ENCODE peak calls at places on chromosomes 16 and 17, in five cellular contexts. D is activated CD8-positive, alpha-beta T cell treated with anti-CD3 and anti-CD28 coated beads for 36 hours; G is WTC11; A is A673; F is spleen. W is an unnamed sample.
A peak's percentile ranks its signal among the peaks of the same experiment; 100 is the strongest.

GRCh38 chr17:4901648-4902344 is 1.1 kb downstream of the CHRNE start:
- DNase-seq in D (peak; percentile 20), G (no peak), A (no peak), F (peak; percentile 95), W (peak; percentile 72)

GRCh38 chr17:19768046-19768782 is 20.1 kb upstream of the ALDH3A1 start:
- DNase-seq in F (no peak), D (no peak), A (no peak), G (no peak), W (no peak)

GRCh38 chr16:69481901-69482341 is 57.5 kb downstream of the CYB5B start:
- DNase-seq in F (peak; percentile 85), A (no peak), G (no peak), D (no peak), W (no peak)

GRCh38 chr16:68297908-68298307 is 12.8 kb downstream of the SLC7A6OS start:
- DNase-seq in A (no peak), D (no peak), F (no peak), G (no peak), W (no peak)

GRCh38 chr16:71803305-71803690 is 5.3 kb downstream of the AP1G1 start:
- DNase-seq in A (no peak), F (no peak), G (no peak), D (no peak), W (no peak)

GRCh38 chr17:50765454-50766221 is 1.7 kb downstream of the ANKRD40CL start:
- DNase-seq in D (no peak), G (no peak), A (no peak), F (peak; percentile 78), W (no peak)

GRCh38 chr17:44921122-44921882 is 6.0 kb upstream of the GFAP start:
- DNase-seq in F (peak; percentile 35), G (peak; percentile 65), A (no peak), D (no peak), W (peak; percentile 41)

GRCh38 chr16:69924777-69925191 is 26.4 kb upstream of the CLEC18A start:
- DNase-seq in A (no peak), F (no peak), D (no peak), G (no peak), W (no peak)

GRCh38 chr16:85593503-85594195 is 19.5 kb upstream of the GSE1 start:
- DNase-seq in D (no peak), F (no peak), A (peak; percentile 60), G (no peak), W (no peak)

GRCh38 chr17:50111687-50112655 is 16.8 kb downstream of the PDK2 start:
- DNase-seq in D (no peak), A (no peak), F (no peak), G (no peak), W (no peak)

GRCh38 chr17:13520899-13521572 is 80.7 kb downstream of the HS3ST3A1 start:
- DNase-seq in D (no peak), A (no peak), G (no peak), F (no peak), W (no peak)

GRCh38 chr17:39643271-39643670 is 6.3 kb downstream of the STARD3 start:
- DNase-seq in D (no peak), A (no peak), G (no peak), F (no peak), W (no peak)

GRCh38 chr17:10999484-10999883 is 161.6 kb upstream of the PIRT start:
- DNase-seq in A (no peak), G (no peak), F (no peak), D (no peak), W (no peak)

GRCh38 chr17:57247261-57247660 is 9.1 kb upstream of the MSI2 start:
- DNase-seq in D (no peak), F (no peak), A (no peak), G (no peak), W (no peak)

GRCh38 chr17:5526821-5527598 is 40.6 kb downstream of the MIS12 start:
- DNase-seq in F (no peak), A (peak; percentile 79), D (peak; percentile 92), G (no peak), W (no peak)

GRCh38 chr17:2383628-2384167 is 17.2 kb downstream of the MNT start:
- DNase-seq in D (no peak), F (no peak), G (no peak), A (no peak), W (no peak)

GRCh38 chr16:723695-724094 is 2.5 kb downstream of the CCDC78 start:
- DNase-seq in A (no peak), D (no peak), G (no peak), F (no peak), W (no peak)

GRCh38 chr16:65002265-65002664 is 119.6 kb downstream of the CDH11 start:
- DNase-seq in G (no peak), F (no peak), A (peak; percentile 74), D (no peak), W (no peak)

GRCh38 chr16:54602666-54603065 is 316.1 kb upstream of the IRX3 start:
- DNase-seq in A (no peak), G (no peak), F (no peak), D (no peak), W (no peak)

GRCh38 chr17:38341035-38341721 is 2.6 kb downstream of the GPR179 start:
- DNase-seq in G (peak; percentile 40), A (peak; percentile 35), F (no peak), D (no peak), W (no peak)

GRCh38 chr17:75566456-75567233 is 21.0 kb upstream of the MYO15B start:
- DNase-seq in D (no peak), A (no peak), G (no peak), F (no peak), W (no peak)

GRCh38 chr17:35665662-35666061 is 65.8 kb upstream of the RASL10B start:
- DNase-seq in D (no peak), A (no peak), F (no peak), G (no peak), W (no peak)

GRCh38 chr17:79215631-79216030 is 141.0 kb downstream of the ENGASE start:
- DNase-seq in F (no peak), D (no peak), G (no peak), A (no peak), W (no peak)

GRCh38 chr17:80195671-80196529 is 24.2 kb downstream of the SGSH start:
- DNase-seq in G (peak; percentile 81), F (peak; percentile 79), D (peak; percentile 53), A (peak; percentile 51), W (no peak)

GRCh38 chr17:2364132-2365116 is 27.1 kb downstream of the SGSM2 start:
- DNase-seq in G (no peak), F (no peak), D (no peak), A (no peak), W (no peak)

GRCh38 chr16:27025581-27025980 is 41.1 kb upstream of the C16orf82 start:
- DNase-seq in G (no peak), A (no peak), F (no peak), D (no peak), W (no peak)

GRCh38 chr16:84043486-84044107 is 1.0 kb upstream of the SLC38A8 start:
- DNase-seq in A (no peak), G (no peak), D (peak; percentile 24), F (peak; percentile 54), W (peak; percentile 53)

GRCh38 chr17:46865100-46865499 is 13.7 kb downstream of the WNT9B start:
- DNase-seq in F (no peak), A (peak; percentile 17), D (peak; percentile 34), G (no peak), W (no peak)

GRCh38 chr16:24540575-24541240 is 1.3 kb downstream of the RBBP6 start:
- DNase-seq in G (no peak), F (no peak), A (peak; percentile 27), D (peak; percentile 37), W (no peak)

GRCh38 chr17:42337442-42337841 is 49.1 kb downstream of the STAT5A start:
- DNase-seq in F (no peak), D (peak; percentile 92), G (no peak), A (no peak), W (no peak)

GRCh38 chr16:31109622-31110021 is 1.4 kb downstream of the BCKDK start:
- DNase-seq in D (no peak), G (no peak), A (no peak), F (no peak), W (no peak)

GRCh38 chr16:48537909-48538745 is 71.9 kb downstream of the N4BP1 start:
- DNase-seq in D (no peak), G (no peak), F (peak; percentile 77), A (no peak), W (peak; percentile 70)

GRCh38 chr17:58329035-58329807 is 626 bp upstream of the TSPOAP1 start:
- DNase-seq in D (peak; percentile 95), A (peak; percentile 37), F (peak; percentile 93), G (peak; percentile 61), W (peak; percentile 57)
- TF ChIP-seq CTCF in D (peak; percentile 57), A (peak; percentile 48), F (peak; percentile 53), G (peak; percentile 16), W (peak; percentile 19)

DNA sequence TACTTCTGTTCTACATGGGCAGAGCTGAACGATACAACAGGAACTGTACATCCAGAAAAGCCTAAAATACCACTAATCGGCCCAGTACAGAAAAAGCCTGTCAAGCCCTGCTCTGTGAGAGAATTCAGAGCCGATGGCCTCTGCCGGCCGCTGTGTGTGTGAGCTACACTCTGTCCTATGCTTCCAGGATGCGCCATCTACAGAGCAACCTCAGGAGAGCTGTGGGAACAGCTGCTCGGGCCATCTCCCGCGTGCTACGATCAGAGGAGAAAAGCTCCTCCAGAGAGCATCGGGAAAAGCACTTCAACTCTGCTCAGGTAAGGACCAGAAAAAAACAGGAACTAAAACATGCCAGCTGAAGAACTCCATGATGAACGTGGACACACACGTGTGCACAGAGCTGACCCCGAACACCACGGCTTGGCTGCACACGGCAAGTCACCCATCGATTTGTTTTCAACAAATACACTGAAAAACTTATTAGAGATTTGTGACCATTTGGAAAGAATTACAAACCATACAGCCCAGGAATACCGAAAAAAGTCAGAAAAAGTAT is 115.9 kb downstream of the ANKRD11 start:
- DNase-seq in G (peak; percentile 52), A (no peak), F (no peak), D (no peak), W (peak; percentile 55)
- TF ChIP-seq CTCF in G (no peak), A (no peak), F (no peak), D (no peak), W (peak; percentile 51)

DNA sequence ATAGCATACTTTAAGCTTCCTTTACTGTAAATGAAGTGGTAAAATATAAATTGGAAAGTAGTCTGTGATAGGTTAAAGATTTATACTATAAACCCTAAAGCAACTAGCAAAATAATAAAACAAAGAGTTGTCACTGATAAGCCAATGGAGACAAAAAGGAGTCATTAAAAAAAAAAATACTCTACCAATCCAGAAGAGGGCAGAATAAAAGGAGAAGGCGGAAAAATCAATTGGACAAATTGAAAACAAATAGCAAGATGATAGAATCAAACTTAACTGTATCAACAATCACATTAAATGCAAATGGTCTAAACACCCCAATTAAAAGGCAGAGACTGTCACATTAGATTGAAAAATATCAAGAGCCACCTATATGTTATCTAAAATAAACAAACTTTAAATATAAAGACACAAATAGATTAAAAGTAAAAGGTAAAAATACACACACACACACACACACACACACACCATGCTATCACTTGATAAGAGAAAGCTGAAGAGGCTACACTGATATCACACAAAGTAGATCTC is 71.8 kb downstream of the CACNG1 start:
- DNase-seq in F (no peak), G (no peak), A (no peak), D (no peak), W (no peak)
- TF ChIP-seq CTCF in F (no peak), G (no peak), A (peak; percentile 33), D (no peak), W (peak; percentile 29)

GRCh38 chr17:66016231-66016630 is 175.7 kb downstream of the CEP112 start:
- DNase-seq in A (no peak), D (no peak), G (no peak), F (no peak), W (no peak)

GRCh38 chr17:66025551-66025950 is 166.4 kb downstream of the CEP112 start:
- DNase-seq in A (no peak), F (no peak), D (no peak), G (no peak), W (no peak)

GRCh38 chr17:66018786-66019185 is 173.1 kb downstream of the CEP112 start:
- DNase-seq in D (no peak), F (no peak), A (no peak), G (no peak), W (no peak)

GRCh38 chr17:66021757-66022156 is 170.2 kb downstream of the CEP112 start:
- DNase-seq in G (no peak), A (peak; percentile 3), F (no peak), D (no peak), W (no peak)
- TF ChIP-seq CTCF in G (peak; percentile 13), A (peak; percentile 10), F (no peak), D (no peak), W (peak; percentile 16)

W was measured in chondrocyte.